ENCODE peak calls at places on chromosomes 3 and 15, in seven cellular contexts. A, R, P, T, C, K and E are unnamed samples.

GRCh38 chr15:98174286-98174685 is 213.8 kb downstream of the ARRDC4 start:
- DNase-seq in A (no peak), R (no peak), P (no peak), T (no peak), C (no peak), K (no peak), E (no peak)

GRCh38 chr3:101779808-101780366 is 876 bp downstream of the NXPE3 start:
- DNase-seq in A (peak), R (no peak), P (no peak), T (no peak), C (no peak), K (no peak), E (no peak)

GRCh38 chr15:96345560-96346389 is 15.3 kb downstream of the NR2F2 start:
- DNase-seq in A (peak), R (no peak), P (no peak), T (peak), C (no peak), K (peak), E (peak)

GRCh38 chr3:58665410-58665809 is 1.2 kb downstream of the FAM3D start:
- DNase-seq in A (no peak), R (no peak), P (no peak), T (no peak), C (no peak), K (no peak), E (no peak)

GRCh38 chr15:81418891-81419290 is 44.9 kb upstream of the TMC3 start:
- DNase-seq in A (no peak), R (no peak), P (no peak), T (no peak), C (no peak), K (no peak), E (no peak)

GRCh38 chr3:29286841-29287240 is 6.0 kb downstream of the RBMS3 start:
- DNase-seq in A (no peak), R (no peak), P (no peak), T (no peak), C (no peak), K (no peak), E (no peak)

GRCh38 chr15:63502843-63503738 is 1.3 kb upstream of the USP3 start:
- DNase-seq in A (no peak), R (peak), P (no peak), T (no peak), C (peak), K (peak), E (peak)

GRCh38 chr15:81940467-81941451 is 105.1 kb downstream of the MEX3B start:
- DNase-seq in A (no peak), R (peak), P (no peak), T (no peak), C (no peak), K (no peak), E (no peak)

GRCh38 chr15:101175396-101175795 is 76.5 kb downstream of the CHSY1 start:
- DNase-seq in A (no peak), R (no peak), P (no peak), T (no peak), C (no peak), K (no peak), E (no peak)

GRCh38 chr3:189303584-189303983 is 131.8 kb downstream of the TPRG1 start:
- DNase-seq in A (no peak), R (no peak), P (no peak), T (no peak), C (no peak), K (no peak), E (no peak)

GRCh38 chr15:81038975-81039607 is 38.4 kb downstream of the TLNRD1 start:
- DNase-seq in A (no peak), R (no peak), P (no peak), T (no peak), C (no peak), K (peak), E (no peak)

GRCh38 chr3:158906749-158907148 is 104.9 kb downstream of the MFSD1 start:
- DNase-seq in A (no peak), R (no peak), P (no peak), T (no peak), C (no peak), K (no peak), E (no peak)

GRCh38 chr15:53830707-53831386 is 71.4 kb upstream of the WDR72 start:
- DNase-seq in A (no peak), R (no peak), P (no peak), T (no peak), C (no peak), K (peak), E (no peak)

GRCh38 chr15:65906396-65906795 is 37.1 kb downstream of the RAB11A start:
- DNase-seq in A (no peak), R (peak), P (no peak), T (no peak), C (no peak), K (no peak), E (no peak)

GRCh38 chr3:154954750-154955149 is 125.4 kb upstream of the MME start:
- DNase-seq in A (no peak), R (peak), P (no peak), T (no peak), C (no peak), K (no peak), E (no peak)

GRCh38 chr3:72820405-72820804 is 27.8 kb downstream of the SHQ1 start:
- DNase-seq in A (no peak), R (no peak), P (no peak), T (no peak), C (no peak), K (no peak), E (no peak)

GRCh38 chr3:194069421-194070219 is 66.3 kb upstream of the HES1 start:
- DNase-seq in A (no peak), R (no peak), P (no peak), T (no peak), C (no peak), K (peak), E (no peak)

GRCh38 chr15:63887630-63888029 is 53.9 kb upstream of the HERC1 start:
- DNase-seq in A (no peak), R (no peak), P (no peak), T (no peak), C (no peak), K (no peak), E (no peak)

GRCh38 chr3:9293066-9293465 is 43.6 kb upstream of the SRGAP3 start:
- DNase-seq in A (no peak), R (no peak), P (no peak), T (no peak), C (no peak), K (no peak), E (no peak)

GRCh38 chr3:152405915-152406802 is 137.4 kb downstream of the MBNL1 start:
- DNase-seq in A (no peak), R (no peak), P (no peak), T (no peak), C (no peak), K (no peak), E (no peak)

GRCh38 chr3:138594150-138594934 is at the start of gene CEP70:
- DNase-seq in A (peak), R (peak), P (peak), T (peak), C (peak), K (peak), E (peak)

GRCh38 chr3:114175204-114175987 is 3.5 kb downstream of the DRD3 start:
- DNase-seq in A (no peak), R (no peak), P (no peak), T (no peak), C (no peak), K (no peak), E (no peak)

GRCh38 chr3:123292321-123293310 is 90.9 kb downstream of the SEC22A start:
- DNase-seq in A (no peak), R (no peak), P (no peak), T (no peak), C (no peak), K (no peak), E (no peak)

GRCh38 chr15:56234804-56235203 is 8.9 kb downstream of the RFX7 start:
- DNase-seq in A (no peak), R (no peak), P (no peak), T (no peak), C (no peak), K (no peak), E (no peak)

GRCh38 chr15:51721199-51721960 is 16.1 kb downstream of the LYSMD2 start:
- DNase-seq in A (no peak), R (no peak), P (no peak), T (no peak), C (no peak), K (no peak), E (no peak)

GRCh38 chr3:177498037-177498857 is 301.0 kb upstream of the TBL1XR1 start:
- DNase-seq in A (no peak), R (no peak), P (no peak), T (no peak), C (no peak), K (no peak), E (no peak)

GRCh38 chr3:169841171-169841570 is 28.5 kb upstream of the LRRC34 start:
- DNase-seq in A (no peak), R (no peak), P (no peak), T (no peak), C (peak), K (no peak), E (no peak)

GRCh38 chr15:66454143-66454542 is 43.4 kb downstream of the SNAPC5 start:
- DNase-seq in A (no peak), R (no peak), P (no peak), T (no peak), C (no peak), K (peak), E (no peak)

GRCh38 chr3:127738192-127738840 is 65.6 kb downstream of the ABTB1 start:
- DNase-seq in A (no peak), R (no peak), P (no peak), T (no peak), C (no peak), K (no peak), E (no peak)

GRCh38 chr3:194272221-194272620 is 78.9 kb downstream of the CPN2 start:
- DNase-seq in A (no peak), R (no peak), P (no peak), T (no peak), C (no peak), K (no peak), E (no peak)

DNA sequence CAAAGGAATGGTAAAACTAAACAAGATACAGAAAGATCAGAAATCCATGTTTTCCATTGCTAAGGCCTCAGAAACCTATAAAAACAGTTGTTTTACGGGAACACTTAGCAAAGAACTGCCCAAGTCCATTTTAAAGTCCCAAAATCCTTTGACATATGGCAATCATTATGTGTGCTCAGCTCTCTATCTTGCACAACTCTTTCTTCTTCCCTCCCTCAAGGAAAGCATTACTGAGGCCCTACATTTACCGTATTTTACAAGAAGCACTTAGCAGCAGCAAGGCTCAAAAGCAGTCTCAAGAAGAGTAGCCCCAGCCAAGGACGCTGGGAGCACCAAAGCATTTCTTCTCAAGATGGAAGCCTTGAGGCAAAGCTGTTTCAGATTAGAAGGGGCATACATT is 169.6 kb upstream of the LRTM1 start:
- DNase-seq in A (no peak), R (no peak), P (no peak), T (no peak), C (no peak), K (no peak), E (no peak)
- TF ChIP-seq TAF1 in A (no peak), R (no peak), P (no peak), T (no peak), C (no peak), K (no peak), E (no peak)

GRCh38 chr3:179865876-179866505 is 170.7 kb downstream of the PEX5L start:
- DNase-seq in A (peak), R (no peak), P (no peak), T (no peak), C (no peak), K (no peak), E (no peak)
- TF ChIP-seq TAF1 in A (no peak), R (no peak), P (no peak), T (no peak), C (no peak), K (no peak), E (no peak)

GRCh38 chr3:78832785-78833204 is 935.0 kb downstream of the ROBO1 start:
- DNase-seq in A (no peak), R (no peak), P (no peak), T (no peak), C (no peak), K (peak), E (no peak)
- TF ChIP-seq TAF1 in A (no peak), R (no peak), P (no peak), T (no peak), C (no peak), K (no peak), E (no peak)

GRCh38 chr3:45631486-45631885 is 36.9 kb downstream of the LIMD1 start:
- DNase-seq in A (no peak), R (peak), P (no peak), T (no peak), C (no peak), K (no peak), E (no peak)

GRCh38 chr3:45626096-45626887 is 31.7 kb downstream of the LIMD1 start:
- DNase-seq in A (no peak), R (no peak), P (no peak), T (no peak), C (no peak), K (no peak), E (no peak)

GRCh38 chr3:45628746-45629145 is 34.2 kb downstream of the LIMD1 start:
- DNase-seq in A (peak), R (no peak), P (no peak), T (no peak), C (no peak), K (no peak), E (no peak)

GRCh38 chr3:45632956-45633355 is 38.4 kb downstream of the LIMD1 start:
- DNase-seq in A (no peak), R (no peak), P (no peak), T (no peak), C (no peak), K (no peak), E (no peak)

DNA sequence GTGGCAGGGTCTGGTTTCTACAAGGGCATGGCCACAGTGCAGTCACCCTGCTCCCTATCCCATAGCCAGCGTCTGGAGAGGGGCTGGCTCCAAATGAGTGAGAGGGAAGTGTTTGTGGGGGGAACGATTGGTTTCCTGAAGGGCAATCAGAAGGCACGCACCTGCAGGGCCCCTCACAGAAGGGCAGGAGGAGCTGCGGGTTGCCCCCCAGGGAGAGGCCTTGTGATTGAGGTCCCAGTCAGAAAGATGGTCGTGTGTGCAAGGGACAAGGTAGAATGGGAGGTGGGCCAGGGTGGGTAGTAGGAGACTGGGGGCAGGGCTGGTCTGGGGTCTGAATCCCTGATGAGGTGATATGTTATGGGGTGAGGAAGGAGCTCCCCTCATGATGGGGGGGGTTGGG is 35.8 kb downstream of the LIMD1 start:
- DNase-seq in A (no peak), R (no peak), P (no peak), T (no peak), C (no peak), K (no peak), E (no peak)
- TF ChIP-seq TAF1 in A (no peak), R (no peak), P (no peak), T (no peak), C (no peak), K (no peak), E (no peak)

GRCh38 chr3:82707035-82707434 is 945.6 kb upstream of the GBE1 start:
- DNase-seq in A (no peak), R (no peak), P (no peak), T (no peak), C (no peak), K (no peak), E (no peak)
- TF ChIP-seq TAF1 in A (no peak), R (no peak), P (no peak), T (no peak), C (no peak), K (no peak), E (no peak)

DNA sequence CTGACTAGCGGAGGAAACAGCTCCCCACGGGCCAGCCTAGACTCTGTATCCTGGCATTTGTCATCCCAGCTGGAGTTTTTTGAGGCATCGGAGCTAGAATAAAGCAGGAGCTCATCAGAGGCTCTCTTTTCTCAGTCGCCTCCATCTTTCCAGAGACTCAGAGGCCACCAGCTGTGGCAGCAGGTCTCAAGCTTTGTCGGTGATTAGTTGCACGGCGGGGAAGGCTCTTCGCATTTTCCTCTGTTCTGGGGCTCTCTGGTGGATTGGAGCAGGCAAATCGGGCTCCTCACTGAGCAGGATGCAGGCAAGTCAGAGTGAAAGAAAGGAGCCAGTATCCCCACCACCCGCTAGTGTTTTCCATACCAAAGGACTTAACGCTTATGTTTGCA is 126.9 kb downstream of the PTPRG start:
- DNase-seq in A (no peak), R (no peak), P (peak), T (no peak), C (no peak), K (no peak), E (no peak)
- TF ChIP-seq TAF1 in A (no peak), R (no peak), P (no peak), T (no peak), C (no peak), K (no peak), E (no peak)

GRCh38 chr3:98568402-98568801 is 25.0 kb downstream of the CPOX start:
- DNase-seq in A (no peak), R (no peak), P (no peak), T (no peak), C (no peak), K (no peak), E (no peak)

GRCh38 chr3:98577178-98577895 is 16.1 kb downstream of the CPOX start:
- DNase-seq in A (no peak), R (no peak), P (no peak), T (no peak), C (no peak), K (no peak), E (no peak)

GRCh38 chr3:98573231-98573728 is 20.1 kb downstream of the CPOX start:
- DNase-seq in A (peak), R (peak), P (no peak), T (no peak), C (no peak), K (no peak), E (no peak)

GRCh38 chr3:98574157-98574556 is 19.3 kb downstream of the CPOX start:
- DNase-seq in A (no peak), R (no peak), P (no peak), T (no peak), C (no peak), K (no peak), E (no peak)
- TF ChIP-seq TAF1 in A (no peak), R (no peak), P (no peak), T (no peak), C (no peak), K (no peak), E (peak)